ENCODE peak calls at places on chromosomes 1 and 21, in five cellular contexts. F is Calu3; J is fibroblast of mammary gland; A is foreskin fibroblast; U is activated CD4-positive, alpha-beta T cell treated with anti-CD3 and anti-CD28 coated beads, Interleukin-2, amount 50 U/mL, for 24 hours. Y is an unnamed sample.

GRCh38 chr1:172135076-172135672 is 285.3 kb upstream of the C1orf105 start:
- DNase-seq in A (no peak), U (no peak), F (no peak), J (peak), Y (no peak)

GRCh38 chr1:164651378-164651951 is 92.5 kb downstream of the PBX1 start:
- DNase-seq in A (peak), J (peak), U (no peak), F (peak), Y (no peak)

GRCh38 chr1:55536466-55536865 is 321.3 kb upstream of the USP24 start:
- DNase-seq in J (no peak), A (no peak), F (no peak), U (no peak), Y (no peak)

GRCh38 chr1:29387210-29387609 is 150.9 kb downstream of the PTPRU start:
- DNase-seq in J (no peak), A (no peak), F (no peak), U (no peak), Y (no peak)

GRCh38 chr1:31394628-31395193 is 18.3 kb upstream of the SERINC2 start:
- DNase-seq in J (peak), A (peak), F (peak), U (peak), Y (peak)

GRCh38 chr1:9359898-9360297 is 67.2 kb downstream of the SPSB1 start:
- DNase-seq in A (no peak), U (no peak), J (no peak), F (no peak), Y (no peak)

GRCh38 chr21:41678016-41678935 is 88.6 kb downstream of the RIPK4 start:
- DNase-seq in U (no peak), F (peak), A (no peak), J (no peak), Y (peak)

GRCh38 chr1:184567648-184568047 is 180.8 kb downstream of the C1orf21 start:
- DNase-seq in A (peak), F (no peak), U (no peak), J (no peak), Y (no peak)

GRCh38 chr1:96002969-96003964 is 718.3 kb upstream of the PTBP2 start:
- DNase-seq in U (no peak), A (no peak), J (no peak), F (no peak), Y (no peak)

GRCh38 chr1:208604295-208604694 is 360.1 kb upstream of the PLXNA2 start:
- DNase-seq in A (peak), J (peak), U (no peak), F (no peak), Y (no peak)

GRCh38 chr1:11320153-11320936 is 47.3 kb downstream of the UBIAD1 start:
- DNase-seq in U (peak), J (no peak), F (peak), A (no peak), Y (no peak)

GRCh38 chr1:3333903-3334302 is 120.6 kb upstream of the ARHGEF16 start:
- DNase-seq in U (no peak), A (no peak), F (no peak), J (no peak), Y (no peak)

GRCh38 chr1:166910396-166910994 is 34.4 kb upstream of the TADA1 start:
- DNase-seq in A (peak), U (peak), F (peak), J (peak), Y (no peak)

GRCh38 chr1:46172321-46172720 is 2.6 kb upstream of the TSPAN1 start:
- DNase-seq in A (no peak), F (peak), U (no peak), J (no peak), Y (no peak)

GRCh38 chr1:17600313-17600712 is 60.8 kb downstream of the ARHGEF10L start:
- DNase-seq in J (no peak), F (no peak), A (no peak), U (no peak), Y (no peak)

GRCh38 chr1:71788113-71788512 is 494.2 kb downstream of the NEGR1 start:
- DNase-seq in U (no peak), J (no peak), F (no peak), A (no peak), Y (no peak)

GRCh38 chr1:54942976-54943375 is 37.5 kb upstream of the TMEM61 start:
- DNase-seq in F (no peak), J (no peak), U (no peak), A (no peak), Y (no peak)